ENCODE peak calls at places on chromosomes 6 and 20, in seven cellular contexts. T is CD4-positive, alpha-beta T cell; F is GM12878; L is activated CD8-positive, alpha-beta memory T cell treated with anti-CD3 and anti-CD28 coated beads, Interleukin-2, amount 10 ng/mL, durations not matched to agents 7 days and 5 days; K is activated T-cell treated with anti-CD3 and anti-CD28 coated beads, Interleukin-2, amount 50 U/mL, for 72 hours; O is Right ventricle myocardium inferior; H is natural killer cell. E is an unnamed sample.

GRCh38 chr6:11750682-11751081 is 27.9 kb downstream of the ADTRP start:
- ATAC-seq in H (no peak), T (no peak), L (no peak), F (no peak), O (no peak), K (no peak), E (no peak)

GRCh38 chr6:85463621-85464259 is 13.9 kb downstream of the NT5E start:
- ATAC-seq in F (no peak), H (no peak), L (no peak), T (no peak), O (no peak), K (no peak), E (no peak)

GRCh38 chr20:21628800-21629199 is 76.7 kb upstream of the PAX1 start:
- ATAC-seq in F (no peak), O (no peak), K (no peak), L (no peak), H (no peak), T (no peak), E (no peak)

GRCh38 chr6:27318973-27319372 is 6.9 kb upstream of the POM121L2 start:
- ATAC-seq in T (no peak), F (no peak), L (no peak), H (no peak), K (no peak), O (no peak), E (no peak)

GRCh38 chr6:17630511-17631073 is 30.5 kb downstream of the FAM8A1 start:
- ATAC-seq in H (no peak), L (no peak), F (no peak), K (no peak), O (no peak), T (no peak), E (no peak)

GRCh38 chr6:20203561-20204528 is 8.4 kb downstream of the MBOAT1 start:
- ATAC-seq in H (no peak), T (no peak), F (peak; percentile 10), L (no peak), K (no peak), O (peak; percentile 30), E (no peak)

GRCh38 chr20:23435675-23436539 is 3.6 kb upstream of the CSTL1 start:
- ATAC-seq in F (no peak), H (no peak), L (no peak), O (peak; percentile 20), K (no peak), T (no peak), E (no peak)

GRCh38 chr6:42505377-42505702 is 53.6 kb upstream of the TRERF1 start:
- ATAC-seq in K (peak; percentile 55), L (peak; percentile 42), O (no peak), T (no peak), H (no peak), F (peak; percentile 36), E (no peak)

GRCh38 chr20:8315639-8316573 is 183.8 kb downstream of the PLCB1 start:
- ATAC-seq in F (no peak), H (no peak), L (no peak), T (no peak), O (no peak), K (no peak), E (no peak)

GRCh38 chr6:125356888-125357287 is 55.1 kb upstream of the HDDC2 start:
- ATAC-seq in F (no peak), L (no peak), T (no peak), K (no peak), O (no peak), H (no peak), E (no peak)

GRCh38 chr6:141443668-141444067 is 689.1 kb upstream of the GJE1 start:
- ATAC-seq in O (no peak), K (no peak), F (no peak), H (no peak), T (no peak), L (no peak), E (no peak)

GRCh38 chr6:155936551-155936950 is 480.9 kb upstream of the NOX3 start:
- ATAC-seq in T (no peak), H (no peak), F (no peak), K (no peak), L (no peak), O (no peak), E (no peak)

GRCh38 chr6:7161845-7162244 is 54.1 kb downstream of the RREB1 start:
- ATAC-seq in K (no peak), O (no peak), T (no peak), L (no peak), H (no peak), F (no peak), E (no peak)

GRCh38 chr20:23340524-23340923 is 10.1 kb upstream of the NXT1 start:
- ATAC-seq in F (peak; percentile 79), K (peak; percentile 51), T (no peak), O (peak; percentile 78), H (peak; percentile 54), L (no peak), E (no peak)

GRCh38 chr6:63319911-63320310 is at the start of gene LGSN:
- ATAC-seq in L (no peak), F (no peak), H (no peak), K (no peak), T (no peak), O (no peak), E (no peak)

GRCh38 chr20:35776513-35777101 is 4.8 kb downstream of the PHF20 start:
- ATAC-seq in L (no peak), T (no peak), F (no peak), H (no peak), K (no peak), O (no peak), E (no peak)

GRCh38 chr20:16566080-16566479 is 7.2 kb downstream of the KIF16B start:
- ATAC-seq in L (no peak), F (no peak), K (no peak), O (peak; percentile 39), H (no peak), T (no peak), E (no peak)

GRCh38 chr6:134402372-134402984 is 84.6 kb upstream of the SGK1 start:
- ATAC-seq in K (peak; percentile 66), O (no peak), T (no peak), F (no peak), L (no peak), H (no peak), E (no peak)

GRCh38 chr6:10437891-10438290 is 23.0 kb upstream of the TFAP2A start:
- ATAC-seq in K (no peak), L (no peak), O (no peak), H (no peak), F (no peak), T (no peak), E (no peak)

GRCh38 chr6:11042025-11042749 is 1.9 kb downstream of the ELOVL2 start:
- ATAC-seq in O (no peak), K (no peak), H (no peak), L (no peak), T (no peak), F (no peak), E (no peak)

GRCh38 chr6:39543117-39543516 is 182.1 kb downstream of the KIF6 start:
- ATAC-seq in H (no peak), K (no peak), F (no peak), L (no peak), T (no peak), O (peak; percentile 97), E (peak; percentile 98)

GRCh38 chr6:56555438-56555872 is 87.2 kb downstream of the DST start:
- ATAC-seq in K (no peak), F (no peak), T (no peak), O (peak; percentile 93), H (no peak), L (no peak), E (peak; percentile 60)

GRCh38 chr6:33750244-33750991 is 3.7 kb upstream of the IP6K3 start:
- ATAC-seq in F (no peak), T (no peak), K (no peak), O (no peak), L (no peak), H (no peak), E (peak; percentile 37)

GRCh38 chr6:138682722-138683521 is 90.6 kb upstream of the CCDC28A start:
- ATAC-seq in H (no peak), T (no peak), F (no peak), O (no peak), L (no peak), K (no peak), E (peak; percentile 28)

GRCh38 chr6:15515660-15516375 is 147.0 kb downstream of the DTNBP1 start:
- ATAC-seq in F (no peak), O (peak; percentile 17), T (no peak), H (no peak), L (no peak), K (no peak), E (no peak)

GRCh38 chr20:2402271-2402980 is 21.7 kb downstream of the TGM6 start:
- ATAC-seq in F (no peak), T (no peak), L (no peak), H (no peak), K (no peak), O (no peak), E (no peak)